ENCODE peak calls at places on chromosomes 6 and 20, in ten cellular contexts. J, P, Y, K, S, V, Z, T, H and R are unnamed samples.

GRCh38 chr6:126083875-126084274 is 97.5 kb downstream of the TRMT11 start:
- DNase-seq in J (no peak), P (no peak), Y (no peak), K (no peak), S (no peak), V (no peak), Z (no peak), T (no peak), H (no peak), R (no peak)

GRCh38 chr6:79601020-79601609 is 30.0 kb upstream of the SH3BGRL2 start:
- DNase-seq in J (no peak), P (no peak), Y (no peak), K (no peak), S (no peak), V (no peak), Z (peak; percentile 33), T (peak; percentile 42), H (no peak), R (peak; percentile 65)

GRCh38 chr6:20839624-20840023 is 305.4 kb downstream of the CDKAL1 start:
- DNase-seq in J (no peak), P (no peak), Y (no peak), K (no peak), S (no peak), V (no peak), Z (no peak), T (no peak), H (no peak), R (no peak)

GRCh38 chr20:21436186-21436585 is 38.9 kb upstream of the NKX2-4 start:
- DNase-seq in J (no peak), P (no peak), Y (no peak), K (no peak), S (peak; percentile 18), V (no peak), Z (no peak), T (peak; percentile 13), H (no peak), R (peak; percentile 40)

GRCh38 chr6:166365221-166365620 is 17.5 kb downstream of the MPC1 start:
- DNase-seq in J (no peak), P (no peak), Y (no peak), K (no peak), S (no peak), V (no peak), Z (no peak), T (no peak), H (no peak), R (no peak)

GRCh38 chr6:117520603-117521002 is 38.1 kb downstream of the DCBLD1 start:
- DNase-seq in J (no peak), P (no peak), Y (no peak), K (no peak), S (no peak), V (no peak), Z (no peak), T (no peak), H (no peak), R (no peak)

GRCh38 chr20:53611449-53611894 is 17.8 kb upstream of the ZNF217 start:
- DNase-seq in J (no peak), P (no peak), Y (no peak), K (no peak), S (peak; percentile 78), V (peak; percentile 25), Z (peak; percentile 52), T (no peak), H (peak; percentile 7), R (peak; percentile 98)

GRCh38 chr6:157822221-157823000 is 635 bp upstream of the SNX9 start:
- DNase-seq in J (peak; percentile 39), P (peak; percentile 67), Y (no peak), K (peak; percentile 76), S (no peak), V (no peak), Z (no peak), T (no peak), H (no peak), R (no peak)

GRCh38 chr20:55461519-55461918 is 543.8 kb downstream of the CBLN4 start:
- DNase-seq in J (no peak), P (no peak), Y (no peak), K (no peak), S (no peak), V (no peak), Z (no peak), T (no peak), H (no peak), R (no peak)

GRCh38 chr6:16681260-16681873 is 79.9 kb downstream of the ATXN1 start:
- DNase-seq in J (no peak), P (no peak), Y (no peak), K (no peak), S (peak; percentile 91), V (no peak), Z (peak; percentile 32), T (peak; percentile 94), H (no peak), R (peak; percentile 74)

GRCh38 chr6:16676978-16677377 is 84.3 kb downstream of the ATXN1 start:
- DNase-seq in J (no peak), P (no peak), Y (no peak), K (no peak), S (peak; percentile 66), V (no peak), Z (peak; percentile 60), T (peak; percentile 31), H (no peak), R (peak; percentile 23)

GRCh38 chr6:16677458-16677857 is 83.8 kb downstream of the ATXN1 start:
- DNase-seq in J (no peak), P (no peak), Y (no peak), K (no peak), S (no peak), V (no peak), Z (no peak), T (no peak), H (no peak), R (no peak)

GRCh38 chr6:16676376-16676775 is 84.9 kb downstream of the ATXN1 start:
- DNase-seq in J (no peak), P (no peak), Y (no peak), K (no peak), S (no peak), V (no peak), Z (no peak), T (peak; percentile 30), H (no peak), R (no peak)

DNA sequence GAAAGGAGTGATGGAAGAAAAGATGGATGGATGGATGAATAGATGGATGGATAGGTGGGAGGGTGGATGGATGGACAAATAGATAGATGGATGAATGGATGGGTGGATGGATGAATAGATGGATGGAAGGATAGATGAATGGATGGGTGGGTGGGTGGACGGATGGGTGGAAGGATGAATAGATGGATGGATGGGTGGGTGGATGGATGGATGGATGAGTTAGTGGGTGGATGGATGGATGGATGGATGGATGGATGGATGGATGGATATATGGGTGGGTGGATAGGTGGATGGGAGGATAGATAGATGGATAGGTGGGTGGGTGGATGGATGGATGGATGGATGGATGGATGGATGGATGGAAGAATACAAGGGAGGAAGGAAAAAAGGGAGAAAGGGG is 82.2 kb downstream of the ATXN1 start:
- DNase-seq in J (no peak), P (no peak), Y (no peak), K (no peak), S (no peak), V (no peak), Z (no peak), T (no peak), H (no peak), R (no peak)
- TF ChIP-seq CTCF in J (no peak), P (no peak), Y (no peak), K (no peak), S (no peak), V (no peak), Z (no peak), T (no peak), H (no peak), R (no peak)

GRCh38 chr6:131581523-131581922 is 8.5 kb downstream of the ARG1 start:
- DNase-seq in J (no peak), P (no peak), Y (no peak), K (no peak), S (no peak), V (no peak), Z (no peak), T (no peak), H (no peak), R (no peak)

DNA sequence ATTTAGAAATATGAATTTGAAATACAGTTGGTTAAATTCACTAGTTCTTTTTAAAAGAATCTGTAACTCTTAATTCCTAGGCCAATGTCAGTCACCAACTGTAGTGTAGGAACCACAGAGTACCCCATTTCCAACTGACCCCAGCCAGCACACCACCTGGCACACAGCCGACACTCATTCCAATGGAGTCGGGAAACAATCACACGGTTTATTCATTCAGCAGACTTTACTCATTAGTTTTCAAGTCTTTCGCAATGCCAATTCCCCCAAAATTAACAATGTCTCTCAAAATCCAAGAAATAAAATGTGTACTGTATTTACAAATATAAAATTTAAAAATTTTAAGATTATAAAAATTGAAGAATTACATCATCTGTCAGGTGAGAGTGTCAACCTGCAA is 13.5 kb downstream of the ARG1 start:
- DNase-seq in J (no peak), P (no peak), Y (no peak), K (no peak), S (no peak), V (no peak), Z (no peak), T (no peak), H (no peak), R (no peak)
- H3K36me3 ChIP-seq in J (no peaks in the 10 kb centered on the region), P (no peaks in the 10 kb centered on the region), Y (peaks cover 58% of the 10 kb centered on the region), K (peaks cover 65% of the 10 kb centered on the region), S (peaks cover 17% of the 10 kb centered on the region), V (peaks cover 100% of the 10 kb centered on the region), Z (peaks cover 63% of the 10 kb centered on the region), T (peaks cover 64% of the 10 kb centered on the region), H (peaks cover 27% of the 10 kb centered on the region), R (peaks cover 3% of the 10 kb centered on the region)

DNA sequence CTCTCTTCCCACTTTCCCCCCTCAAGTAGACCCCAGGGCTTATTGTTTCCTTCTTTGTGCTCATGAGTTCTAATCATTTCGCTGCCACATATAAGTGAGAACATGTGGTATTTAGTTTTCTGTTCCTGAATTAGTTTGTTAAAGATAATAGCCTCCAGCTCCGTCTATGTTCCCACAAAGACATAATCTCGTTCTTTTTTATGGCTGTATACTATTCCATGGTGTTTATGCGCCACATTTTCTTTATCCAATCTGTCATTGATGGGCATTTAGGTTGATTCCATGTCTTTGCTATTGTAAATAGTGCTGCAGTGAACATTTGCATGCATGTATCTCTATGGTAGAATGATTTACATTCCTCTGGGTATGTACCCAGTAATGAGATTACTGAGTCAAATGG is 16.9 kb upstream of the PERP start:
- DNase-seq in J (no peak), P (no peak), Y (no peak), K (no peak), S (no peak), V (no peak), Z (no peak), T (no peak), H (no peak), R (no peak)
- H3K4me3 ChIP-seq in J (no peak overlapping the region), P (no peak overlapping the region), Y (no peak overlapping the region), K (no peak overlapping the region), S (no peak overlapping the region), V (no peak overlapping the region), Z (no peak overlapping the region), T (no peak overlapping the region), H (no peak overlapping the region), R (no peak overlapping the region)

DNA sequence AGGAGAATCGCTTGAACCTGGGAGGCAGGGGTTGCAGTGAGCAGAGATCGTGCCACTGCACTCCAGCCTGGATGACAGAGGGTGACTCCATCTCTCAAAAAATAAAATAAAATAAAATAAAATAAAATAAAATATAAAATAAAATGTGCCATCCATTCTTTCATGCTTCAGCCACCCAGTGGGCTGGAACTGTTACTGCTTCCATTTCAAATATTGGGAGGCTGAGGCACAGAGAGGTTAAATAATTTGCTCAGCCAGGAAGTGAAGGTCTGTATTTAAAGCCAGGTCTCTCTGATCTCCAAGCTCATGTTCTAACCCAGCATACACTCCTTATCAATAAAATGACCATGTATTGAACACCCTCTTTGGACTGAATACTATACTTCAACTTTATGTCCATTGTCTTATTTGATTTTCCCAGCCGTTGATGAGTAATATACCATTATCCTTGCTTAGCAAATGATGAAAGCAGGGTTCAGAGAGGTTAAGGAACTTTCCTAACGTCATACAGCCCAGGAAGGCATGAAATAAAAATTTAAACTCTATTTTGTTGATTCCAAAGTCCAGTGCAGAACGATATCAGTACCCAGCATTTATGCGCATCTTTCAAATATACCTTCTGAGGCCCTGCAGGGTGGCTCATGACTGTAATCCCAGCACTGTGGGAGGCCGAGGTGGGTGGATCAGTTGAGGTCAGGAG is 25.8 kb upstream of the SLC9A8 start:
- DNase-seq in J (no peak), P (no peak), Y (no peak), K (no peak), S (no peak), V (no peak), Z (no peak), T (no peak), H (no peak), R (no peak)
- TF ChIP-seq CTCF in J (no peak), P (peak; percentile 18), Y (peak; percentile 7), K (no peak), S (peak; percentile 36), V (no peak), Z (peak; percentile 53), T (no peak), H (no peak), R (peak; percentile 29)